ENCODE peak calls at places on chromosomes 5 and 9, in seven cellular contexts. C is Peyer's patch, H is mesendoderm, S is choroid plexus epithelial cell, L is GM12865, W is heart right ventricle, Q is fibroblast of lung. G is an unnamed sample.
A peak's percentile ranks its signal among the peaks of the same experiment; 100 is the strongest.

GRCh38 chr9:126131066-126132010 is 195.3 kb upstream of the MVB12B start:
- DNase-seq in C (no peak), H (no peak), S (no peak), L (no peak), W (no peak), Q (no peak), G (no peak)

GRCh38 chr5:96721351-96721970 is 59.3 kb downstream of the CAST start:
- DNase-seq in C (peak; percentile 63), H (no peak), S (peak; percentile 44), L (no peak), W (no peak), Q (peak; percentile 89), G (no peak)

GRCh38 chr9:136148766-136149165 is 30.1 kb upstream of the TMEM250 start:
- DNase-seq in C (no peak), H (no peak), S (no peak), L (no peak), W (no peak), Q (no peak), G (no peak)

GRCh38 chr5:71891856-71892255 is 172.8 kb downstream of the CARTPT start:
- DNase-seq in C (no peak), H (peak; percentile 96), S (peak; percentile 56), L (no peak), W (peak; percentile 44), Q (no peak), G (no peak)

GRCh38 chr5:134079748-134080581 is 34.5 kb upstream of the TCF7 start:
- DNase-seq in C (peak; percentile 65), H (no peak), S (no peak), L (peak; percentile 35), W (no peak), Q (no peak), G (no peak)

GRCh38 chr9:14271078-14271673 is 42.8 kb downstream of the NFIB start:
- DNase-seq in C (peak; percentile 58), H (peak; percentile 42), S (peak; percentile 94), L (no peak), W (peak; percentile 71), Q (peak; percentile 92), G (peak; percentile 59)

GRCh38 chr9:93600504-93600903 is 24.1 kb downstream of the PHF2 start:
- DNase-seq in C (peak; percentile 63), H (peak; percentile 28), S (no peak), L (peak; percentile 16), W (no peak), Q (no peak), G (no peak)

GRCh38 chr5:16902846-16903245 is 33.2 kb downstream of the MYO10 start:
- DNase-seq in C (no peak), H (peak; percentile 44), S (no peak), L (no peak), W (no peak), Q (no peak), G (no peak)

GRCh38 chr5:145975001-145975360 is 38.6 kb downstream of the SH3RF2 start:
- DNase-seq in C (no peak), H (no peak), S (no peak), L (no peak), W (peak; percentile 12), Q (peak; percentile 56), G (no peak)

GRCh38 chr5:145925353-145925752 is 11.0 kb upstream of the SH3RF2 start:
- DNase-seq in C (no peak), H (peak; percentile 93), S (peak; percentile 86), L (no peak), W (no peak), Q (peak; percentile 83), G (peak; percentile 51)

GRCh38 chr5:60677831-60678664 is 21.9 kb downstream of the DEPDC1B start:
- DNase-seq in C (peak; percentile 82), H (peak; percentile 59), S (peak; percentile 77), L (peak; percentile 54), W (no peak), Q (peak; percentile 73), G (no peak)

GRCh38 chr9:72952914-72953313 is at the start of gene ALDH1A1:
- DNase-seq in C (peak; percentile 63), H (peak; percentile 20), S (no peak), L (no peak), W (no peak), Q (peak; percentile 18), G (no peak)
- H3K4me3 ChIP-seq in C (peak within 1 kb of the TSS; percentile 55), H (no peak within 1 kb of the TSS), S (no peak within 1 kb of the TSS), L (no peak within 1 kb of the TSS), W (no peak within 1 kb of the TSS), Q (peak within 1 kb of the TSS; percentile 24), G (no peak within 1 kb of the TSS)

GRCh38 chr5:173016069-173016455 is 32.5 kb downstream of the ATP6V0E1 start:
- DNase-seq in C (no peak), H (peak; percentile 83), S (no peak), L (no peak), W (no peak), Q (no peak), G (no peak)
- H3K4me3 ChIP-seq in C (no peak overlapping the region), H (no peak overlapping the region), S (no peak overlapping the region), L (no peak overlapping the region), W (no peak overlapping the region), Q (no peak overlapping the region), G (no peak overlapping the region)

GRCh38 chr5:36300927-36301540 is 668 bp downstream of the RANBP3L start:
- DNase-seq in C (no peak), H (no peak), S (peak; percentile 9), L (no peak), W (no peak), Q (no peak), G (no peak)

GRCh38 chr5:36298546-36298945 is 3.2 kb downstream of the RANBP3L start:
- DNase-seq in C (no peak), H (no peak), S (peak; percentile 29), L (no peak), W (no peak), Q (peak; percentile 31), G (no peak)

GRCh38 chr5:36297653-36298052 is 4.0 kb downstream of the RANBP3L start:
- DNase-seq in C (no peak), H (peak; percentile 37), S (no peak), L (no peak), W (no peak), Q (no peak), G (no peak)

GRCh38 chr5:36301858-36302603 is at the start of gene RANBP3L:
- DNase-seq in C (no peak), H (no peak), S (peak; percentile 75), L (peak; percentile 21), W (no peak), Q (peak; percentile 86), G (no peak)

DNA sequence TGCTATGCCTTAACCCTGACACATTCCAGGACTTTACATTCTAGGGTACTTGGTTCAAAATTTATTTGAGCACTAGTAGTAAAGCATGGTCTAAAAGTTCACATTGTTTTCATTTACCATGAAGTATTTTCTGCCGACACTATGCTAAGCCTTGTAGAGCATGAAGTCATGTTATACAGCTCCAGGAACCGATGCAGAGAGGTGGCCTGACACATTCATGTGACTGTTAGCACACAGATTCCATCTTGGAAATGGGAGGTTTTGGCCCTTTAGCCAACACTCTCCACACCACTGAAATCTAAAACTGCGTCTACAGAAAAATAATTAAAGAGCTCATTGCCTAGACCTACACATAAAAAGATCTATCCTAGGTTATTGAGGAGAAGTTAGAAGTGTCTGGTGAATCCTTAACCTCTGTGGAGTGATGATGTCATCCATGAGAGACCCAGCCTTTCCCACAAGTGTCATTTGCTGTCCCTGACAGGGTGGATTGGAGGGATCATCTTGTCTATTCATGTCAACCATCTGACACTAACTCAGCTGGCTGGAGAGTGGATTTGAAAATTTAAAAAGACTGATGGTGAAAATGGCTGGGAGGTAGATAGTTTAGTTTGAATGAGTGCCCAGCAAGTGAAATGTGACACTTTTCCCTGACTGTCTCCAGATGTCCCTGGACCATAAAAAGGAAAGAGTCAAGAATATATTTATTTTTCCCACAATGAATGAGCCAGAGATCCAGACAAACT is 1.3 kb downstream of the RANBP3L start:
- DNase-seq in C (no peak), H (no peak), S (peak; percentile 28), L (no peak), W (no peak), Q (peak; percentile 54), G (no peak)
- H3K4me3 ChIP-seq in C (no peak overlapping the region), H (no peak overlapping the region), S (peak overlapping the region; percentile 50), L (no peak overlapping the region), W (no peak overlapping the region), Q (no peak overlapping the region), G (no peak overlapping the region)

DNA sequence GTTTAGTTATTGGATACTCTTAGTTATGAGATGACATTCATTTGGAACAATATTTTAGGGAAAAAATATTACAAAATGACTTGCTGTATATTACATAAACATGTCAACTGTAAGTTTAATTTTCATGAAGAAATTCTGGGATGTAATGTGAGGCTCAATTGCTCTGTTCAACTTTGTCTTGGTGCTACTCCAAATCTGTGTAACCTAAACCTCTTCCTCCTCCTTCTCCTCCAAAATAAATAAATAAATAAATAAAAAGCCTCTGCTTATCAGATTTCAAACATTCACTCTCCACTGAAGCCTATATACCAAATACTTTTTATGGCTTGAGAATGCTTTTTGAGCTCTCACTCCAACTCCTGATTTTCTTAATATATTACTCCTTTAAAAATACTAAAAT is 27.7 kb downstream of the ACTBL2 start:
- DNase-seq in C (no peak), H (no peak), S (no peak), L (no peak), W (no peak), Q (peak; percentile 70), G (no peak)
- H3K4me3 ChIP-seq in C (no peak overlapping the region), H (no peak overlapping the region), S (no peak overlapping the region), L (no peak overlapping the region), W (no peak overlapping the region), Q (no peak overlapping the region), G (no peak overlapping the region)

GRCh38 chr5:114949001-114949400 is 220.7 kb downstream of the TRIM36 start:
- DNase-seq in C (no peak), H (no peak), S (no peak), L (no peak), W (no peak), Q (no peak), G (no peak)

GRCh38 chr5:114957384-114957783 is 212.3 kb downstream of the TRIM36 start:
- DNase-seq in C (no peak), H (no peak), S (no peak), L (peak; percentile 71), W (no peak), Q (no peak), G (no peak)

GRCh38 chr5:114953559-114953958 is 216.1 kb downstream of the TRIM36 start:
- DNase-seq in C (no peak), H (no peak), S (no peak), L (no peak), W (no peak), Q (no peak), G (no peak)

DNA sequence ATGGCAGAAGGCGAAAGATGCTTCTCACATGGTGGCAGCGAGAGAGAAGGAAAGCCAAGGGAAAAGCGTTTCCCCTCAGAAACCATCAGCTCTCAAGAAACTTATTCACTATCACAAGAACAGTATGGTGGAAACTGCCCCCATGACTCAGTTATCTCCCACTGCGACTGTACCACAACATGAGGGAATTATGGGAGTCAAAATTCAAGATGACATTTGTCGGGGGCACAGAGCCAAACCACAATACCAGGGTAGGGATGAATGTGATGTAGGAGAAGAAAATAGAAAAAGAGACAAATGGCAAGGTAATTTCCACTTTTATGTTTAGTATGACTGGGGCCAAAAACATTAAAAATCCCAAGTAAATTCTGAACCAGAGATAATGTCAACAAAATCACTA is 216.8 kb downstream of the TRIM36 start:
- DNase-seq in C (no peak), H (no peak), S (no peak), L (peak; percentile 6), W (no peak), Q (no peak), G (no peak)
- H3K4me3 ChIP-seq in C (no peak overlapping the region), H (no peak overlapping the region), S (no peak overlapping the region), L (no peak overlapping the region), W (no peak overlapping the region), Q (no peak overlapping the region), G (no peak overlapping the region)